ENCODE peak calls at places on chromosome 16, in ten cellular contexts. S is lower lobe of right lung, A is AG04449, E is neural crest cell, M is adrenal gland, V is tibial artery, X is chondrocyte, R is glutamatergic neuron, F is ovary, O is kidney epithelial cell. T is an unnamed sample.

GRCh38 chr16:66740010-66740409 is 11.4 kb downstream of the DYNC1LI2 start:
- DNase-seq in S (no peak), A (no peak), E (peak), M (no peak), V (no peak), X (no peak), R (peak), F (no peak), O (no peak), T (peak)

GRCh38 chr16:50947826-50948225 is 203.2 kb downstream of the SALL1 start:
- DNase-seq in S (no peak), A (no peak), E (no peak), M (no peak), V (no peak), X (no peak), R (no peak), F (no peak), O (no peak), T (no peak)

GRCh38 chr16:10037771-10038170 is 144.5 kb downstream of the GRIN2A start:
- DNase-seq in S (no peak), A (no peak), E (no peak), M (no peak), V (no peak), X (no peak), R (no peak), F (no peak), O (no peak), T (no peak)

GRCh38 chr16:64240586-64240985 is 881.3 kb downstream of the CDH11 start:
- DNase-seq in S (no peak), A (no peak), E (no peak), M (no peak), V (no peak), X (no peak), R (no peak), F (no peak), O (peak), T (no peak)

GRCh38 chr16:70691223-70692129 is 5.6 kb upstream of the MTSS2 start:
- DNase-seq in S (peak), A (peak), E (peak), M (peak), V (peak), X (peak), R (peak), F (peak), O (no peak), T (no peak)

GRCh38 chr16:19505600-19506303 is 16.1 kb downstream of the GDE1 start:
- DNase-seq in S (no peak), A (no peak), E (no peak), M (no peak), V (no peak), X (no peak), R (no peak), F (no peak), O (no peak), T (no peak)

GRCh38 chr16:81029930-81030604 is 5.6 kb upstream of the ATMIN start:
- DNase-seq in S (no peak), A (no peak), E (no peak), M (no peak), V (no peak), X (no peak), R (no peak), F (no peak), O (no peak), T (no peak)

GRCh38 chr16:50724237-50724747 is 17.6 kb upstream of the CYLD start:
- DNase-seq in S (no peak), A (no peak), E (no peak), M (peak), V (no peak), X (no peak), R (no peak), F (no peak), O (no peak), T (no peak)

GRCh38 chr16:68902376-68903345 is 59.3 kb downstream of the TANGO6 start:
- DNase-seq in S (no peak), A (no peak), E (peak), M (peak), V (no peak), X (no peak), R (peak), F (no peak), O (peak), T (peak)

GRCh38 chr16:27109666-27110523 is 43.2 kb downstream of the C16orf82 start:
- DNase-seq in S (peak), A (no peak), E (peak), M (peak), V (peak), X (no peak), R (peak), F (peak), O (no peak), T (peak)

GRCh38 chr16:1481906-1482835 is 6.6 kb downstream of the PTX4 start:
- DNase-seq in S (no peak), A (no peak), E (no peak), M (no peak), V (no peak), X (peak), R (no peak), F (no peak), O (peak), T (no peak)

GRCh38 chr16:89365044-89365467 is 125.3 kb downstream of the ANKRD11 start:
- DNase-seq in S (no peak), A (peak), E (no peak), M (no peak), V (no peak), X (no peak), R (no peak), F (no peak), O (no peak), T (peak)

GRCh38 chr16:74522160-74522559 is 84.8 kb downstream of the GLG1 start:
- DNase-seq in S (no peak), A (no peak), E (no peak), M (no peak), V (no peak), X (no peak), R (no peak), F (no peak), O (no peak), T (no peak)

DNA sequence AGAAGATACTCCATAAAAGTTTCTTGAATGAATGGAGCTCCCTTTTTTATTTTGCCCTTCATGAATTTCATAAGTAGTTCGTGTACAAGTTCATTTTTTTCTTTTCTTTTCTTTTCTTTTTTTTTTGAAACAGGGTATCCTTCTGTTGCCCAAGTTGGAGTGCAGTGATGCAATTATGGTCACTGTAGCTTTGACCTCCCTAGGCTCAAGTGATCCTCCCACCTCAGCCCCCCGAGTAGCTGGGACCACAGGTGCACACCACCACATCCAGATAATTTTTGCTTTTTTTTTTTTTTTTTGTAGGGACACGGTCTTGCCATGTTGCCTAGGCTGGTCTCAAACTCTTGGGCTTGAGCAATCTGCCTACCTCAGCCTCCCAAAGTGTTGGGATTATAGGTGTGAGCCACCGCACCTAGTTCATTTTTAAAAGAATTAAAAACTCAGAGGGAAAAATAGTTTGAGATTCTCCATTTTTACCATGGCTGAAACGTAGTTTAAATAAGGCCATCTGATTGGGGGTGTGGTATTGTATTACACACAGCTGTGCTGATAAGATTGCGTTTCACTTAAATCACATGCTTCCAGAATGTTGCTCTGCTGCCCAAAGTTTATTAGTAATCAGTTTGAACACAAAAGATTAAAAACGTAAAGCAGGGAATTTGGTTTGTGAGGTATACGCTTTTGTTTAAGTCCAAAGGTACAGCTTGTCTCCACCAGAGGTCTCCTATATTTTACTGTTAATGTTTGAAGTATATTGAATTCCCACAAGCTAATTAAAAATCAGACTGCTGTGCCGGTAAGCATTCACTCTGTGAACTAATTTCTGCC is 154.1 kb downstream of the SOCS1 start:
- DNase-seq in S (no peak), A (no peak), E (no peak), M (no peak), V (no peak), X (peak), R (no peak), F (no peak), O (no peak), T (no peak)
- TF ChIP-seq CTCF in S (no peak), A (no peak), E (no peak), M (no peak), V (no peak), X (peak), R (no peak), F (no peak), O (no peak), T (no peak)

GRCh38 chr16:56684926-56685590 is 2.8 kb downstream of the MT1X start:
- DNase-seq in S (no peak), A (no peak), E (no peak), M (no peak), V (peak), X (no peak), R (no peak), F (no peak), O (no peak), T (no peak)

GRCh38 chr16:56682703-56683397 is 580 bp downstream of the MT1X start:
- DNase-seq in S (no peak), A (no peak), E (no peak), M (peak), V (no peak), X (no peak), R (no peak), F (peak), O (no peak), T (no peak)

GRCh38 chr16:56684256-56684925 is 2.1 kb downstream of the MT1X start:
- DNase-seq in S (no peak), A (no peak), E (no peak), M (no peak), V (no peak), X (no peak), R (no peak), F (no peak), O (no peak), T (no peak)

GRCh38 chr16:56681939-56682702 is at the start of gene MT1X:
- DNase-seq in S (peak), A (peak), E (peak), M (peak), V (peak), X (no peak), R (peak), F (peak), O (no peak), T (peak)

DNA sequence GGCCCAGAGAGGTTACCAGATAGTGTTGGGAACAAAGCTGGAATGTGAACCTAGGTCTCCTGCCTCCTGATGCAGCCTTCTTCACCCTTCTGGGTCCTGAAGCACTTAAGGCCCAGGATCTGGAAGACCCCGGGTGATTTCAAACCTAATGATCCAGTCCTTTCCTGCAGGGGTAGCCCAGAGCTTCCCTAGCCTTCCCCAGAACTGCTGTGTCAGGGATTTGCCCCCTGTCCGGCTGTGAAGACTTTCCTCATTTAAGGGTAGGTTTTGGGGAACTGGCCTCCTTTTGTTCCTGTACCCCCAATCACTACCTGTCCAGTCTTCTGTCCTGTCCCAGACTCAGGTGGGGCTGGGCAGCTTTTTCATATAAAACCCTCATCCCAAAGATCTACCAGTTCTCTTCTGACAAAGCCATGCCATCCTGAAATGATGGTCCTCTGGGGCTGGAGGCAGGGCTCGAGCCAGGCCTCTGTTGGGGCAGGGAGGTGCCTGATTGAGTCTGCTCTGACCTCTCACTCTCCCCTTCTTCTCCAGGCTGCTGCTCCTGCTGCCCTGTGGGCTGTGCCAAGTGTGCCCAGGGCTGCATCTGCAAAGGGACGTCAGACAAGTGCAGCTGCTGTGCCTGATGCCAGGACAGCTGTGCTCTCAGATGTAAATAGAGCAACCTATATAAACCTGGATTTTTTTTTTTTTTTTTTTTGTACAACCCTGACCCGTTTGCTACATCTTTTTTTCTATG is 1.3 kb downstream of the MT1X start:
- DNase-seq in S (no peak), A (no peak), E (no peak), M (no peak), V (no peak), X (no peak), R (no peak), F (no peak), O (no peak), T (no peak)
- TF ChIP-seq CTCF in S (no peak), A (no peak), E (no peak), M (no peak), V (no peak), X (no peak), R (no peak), F (no peak), O (no peak), T (no peak)

GRCh38 chr16:85728879-85729278 is 22.0 kb downstream of the C16orf74 start:
- DNase-seq in S (no peak), A (no peak), E (no peak), M (no peak), V (no peak), X (no peak), R (no peak), F (no peak), O (no peak), T (no peak)
- TF ChIP-seq CTCF in S (no peak), A (no peak), E (peak), M (no peak), V (no peak), X (peak), R (no peak), F (no peak), O (no peak), T (peak)

GRCh38 chr16:31094424-31095120 is at the start of gene VKORC1:
- DNase-seq in S (peak), A (peak), E (peak), M (peak), V (peak), X (peak), R (peak), F (peak), O (peak), T (peak)
- TF ChIP-seq CTCF in S (no peak), A (no peak), E (no peak), M (no peak), V (no peak), X (peak), R (no peak), F (no peak), O (no peak), T (no peak)

GRCh38 chr16:8173111-8173644 is 417.1 kb downstream of the TMEM114 start:
- DNase-seq in S (peak), A (no peak), E (peak), M (peak), V (no peak), X (no peak), R (peak), F (peak), O (peak), T (peak)
- TF ChIP-seq CTCF in S (peak), A (peak), E (peak), M (peak), V (peak), X (peak), R (peak), F (no peak), O (peak), T (peak)

DNA sequence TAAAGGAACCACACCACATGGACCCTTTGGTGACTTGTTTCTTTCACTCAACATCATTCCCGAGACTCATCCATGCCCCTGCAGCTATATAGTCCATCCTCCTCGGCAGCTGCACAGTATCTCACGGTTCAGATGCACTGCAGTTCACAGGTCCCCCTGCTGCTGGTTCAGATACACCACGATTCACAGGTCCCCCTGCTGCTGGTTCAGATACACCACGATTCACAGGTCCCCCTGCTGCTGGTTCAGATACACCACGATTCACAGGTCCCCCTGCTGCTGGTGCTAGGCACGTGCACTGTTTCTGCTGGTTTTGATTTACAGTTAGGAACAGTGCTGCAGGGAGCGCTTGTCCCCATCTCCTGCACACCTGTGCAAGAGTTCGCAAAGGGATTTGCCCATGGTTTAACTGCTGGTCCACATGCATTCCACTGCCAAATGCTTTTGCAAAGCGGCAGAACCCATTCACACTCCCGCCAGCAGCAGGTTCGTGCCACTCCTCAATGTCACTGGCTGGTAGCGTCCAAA is 3.8 kb downstream of the HSDL1 start:
- DNase-seq in S (no peak), A (no peak), E (no peak), M (no peak), V (no peak), X (no peak), R (peak), F (no peak), O (no peak), T (no peak)
- TF ChIP-seq CTCF in S (no peak), A (no peak), E (peak), M (no peak), V (no peak), X (peak), R (peak), F (no peak), O (no peak), T (no peak)

T was measured in GM13976.